ENCODE peak calls at places on chromosomes 13 and 19, in five cellular contexts. One of them, this sample, is unnamed.

GRCh38 chr13:92590503-92590908 is 636.1 kb upstream of the GPC6 start:
- DNase-seq in anterior cingulate cortex: no peak
- DNase-seq in B cell: no peak
- DNase-seq in stimulated activated CD8-positive, alpha-beta memory T cell treated with anti-CD3 and anti-CD28 coated beads, Interleukin-12 subunit alpha, Interleukin-12 subunit beta, amount 100 ng/mL, for 4 hours: no peak
- DNase-seq in brain microvascular endothelial cell: peak; percentile 83
- DNase-seq in this sample: no peak

GRCh38 chr19:20078696-20079095 is 896 bp downstream of the ZNF90 start:
- DNase-seq in stimulated activated CD8-positive, alpha-beta memory T cell treated with anti-CD3 and anti-CD28 coated beads, Interleukin-12 subunit alpha, Interleukin-12 subunit beta, amount 100 ng/mL, for 4 hours: no peak
- DNase-seq in anterior cingulate cortex: no peak
- DNase-seq in B cell: no peak
- DNase-seq in brain microvascular endothelial cell: peak; percentile 18
- DNase-seq in this sample: no peak

GRCh38 chr19:51546650-51547396 is 15.4 kb upstream of the SIGLEC6 start:
- DNase-seq in B cell: no peak
- DNase-seq in anterior cingulate cortex: no peak
- DNase-seq in brain microvascular endothelial cell: peak; percentile 90
- DNase-seq in stimulated activated CD8-positive, alpha-beta memory T cell treated with anti-CD3 and anti-CD28 coated beads, Interleukin-12 subunit alpha, Interleukin-12 subunit beta, amount 100 ng/mL, for 4 hours: no peak
- DNase-seq in this sample: peak; percentile 93

GRCh38 chr13:36074659-36075058 is 56.5 kb downstream of the DCLK1 start:
- DNase-seq in anterior cingulate cortex: no peak
- DNase-seq in B cell: no peak
- DNase-seq in brain microvascular endothelial cell: no peak
- DNase-seq in stimulated activated CD8-positive, alpha-beta memory T cell treated with anti-CD3 and anti-CD28 coated beads, Interleukin-12 subunit alpha, Interleukin-12 subunit beta, amount 100 ng/mL, for 4 hours: no peak
- DNase-seq in this sample: no peak

GRCh38 chr19:36169084-36169760 is 17.0 kb upstream of the COX7A1 start:
- DNase-seq in anterior cingulate cortex: no peak
- DNase-seq in brain microvascular endothelial cell: no peak
- DNase-seq in B cell: no peak
- DNase-seq in stimulated activated CD8-positive, alpha-beta memory T cell treated with anti-CD3 and anti-CD28 coated beads, Interleukin-12 subunit alpha, Interleukin-12 subunit beta, amount 100 ng/mL, for 4 hours: no peak
- DNase-seq in this sample: peak; percentile 73

GRCh38 chr19:24033962-24034342 is 53.0 kb upstream of the ZNF254 start:
- DNase-seq in brain microvascular endothelial cell: peak; percentile 70
- DNase-seq in stimulated activated CD8-positive, alpha-beta memory T cell treated with anti-CD3 and anti-CD28 coated beads, Interleukin-12 subunit alpha, Interleukin-12 subunit beta, amount 100 ng/mL, for 4 hours: no peak
- DNase-seq in B cell: peak; percentile 26
- DNase-seq in anterior cingulate cortex: no peak
- DNase-seq in this sample: peak; percentile 74

GRCh38 chr13:39051157-39051556 is 12.9 kb downstream of the NHLRC3 start:
- DNase-seq in B cell: no peak
- DNase-seq in stimulated activated CD8-positive, alpha-beta memory T cell treated with anti-CD3 and anti-CD28 coated beads, Interleukin-12 subunit alpha, Interleukin-12 subunit beta, amount 100 ng/mL, for 4 hours: no peak
- DNase-seq in anterior cingulate cortex: no peak
- DNase-seq in brain microvascular endothelial cell: no peak
- DNase-seq in this sample: peak; percentile 18

GRCh38 chr19:16397791-16398529 is 73.3 kb downstream of the KLF2 start:
- DNase-seq in anterior cingulate cortex: no peak
- DNase-seq in stimulated activated CD8-positive, alpha-beta memory T cell treated with anti-CD3 and anti-CD28 coated beads, Interleukin-12 subunit alpha, Interleukin-12 subunit beta, amount 100 ng/mL, for 4 hours: no peak
- DNase-seq in brain microvascular endothelial cell: no peak
- DNase-seq in B cell: no peak
- DNase-seq in this sample: peak; percentile 74

GRCh38 chr13:104987621-104988020 is 1547.8 kb downstream of the EFNB2 start:
- DNase-seq in brain microvascular endothelial cell: no peak
- DNase-seq in B cell: no peak
- DNase-seq in anterior cingulate cortex: no peak
- DNase-seq in stimulated activated CD8-positive, alpha-beta memory T cell treated with anti-CD3 and anti-CD28 coated beads, Interleukin-12 subunit alpha, Interleukin-12 subunit beta, amount 100 ng/mL, for 4 hours: no peak
- DNase-seq in this sample: peak; percentile 81

GRCh38 chr13:104163866-104164630 is 1097.8 kb upstream of the SLC10A2 start:
- DNase-seq in brain microvascular endothelial cell: no peak
- DNase-seq in anterior cingulate cortex: no peak
- DNase-seq in B cell: no peak
- DNase-seq in stimulated activated CD8-positive, alpha-beta memory T cell treated with anti-CD3 and anti-CD28 coated beads, Interleukin-12 subunit alpha, Interleukin-12 subunit beta, amount 100 ng/mL, for 4 hours: no peak
- DNase-seq in this sample: no peak

GRCh38 chr13:109669956-109670355 is 116.4 kb downstream of the IRS2 start:
- DNase-seq in stimulated activated CD8-positive, alpha-beta memory T cell treated with anti-CD3 and anti-CD28 coated beads, Interleukin-12 subunit alpha, Interleukin-12 subunit beta, amount 100 ng/mL, for 4 hours: no peak
- DNase-seq in brain microvascular endothelial cell: no peak
- DNase-seq in B cell: no peak
- DNase-seq in anterior cingulate cortex: no peak
- DNase-seq in this sample: no peak

GRCh38 chr13:66138172-66138811 is 1091.8 kb downstream of the PCDH9 start:
- DNase-seq in brain microvascular endothelial cell: no peak
- DNase-seq in anterior cingulate cortex: no peak
- DNase-seq in B cell: peak; percentile 35
- DNase-seq in stimulated activated CD8-positive, alpha-beta memory T cell treated with anti-CD3 and anti-CD28 coated beads, Interleukin-12 subunit alpha, Interleukin-12 subunit beta, amount 100 ng/mL, for 4 hours: no peak
- DNase-seq in this sample: no peak

GRCh38 chr19:13902993-13903555 is 2.8 kb downstream of the BRME1 start:
- DNase-seq in stimulated activated CD8-positive, alpha-beta memory T cell treated with anti-CD3 and anti-CD28 coated beads, Interleukin-12 subunit alpha, Interleukin-12 subunit beta, amount 100 ng/mL, for 4 hours: no peak
- DNase-seq in brain microvascular endothelial cell: no peak
- DNase-seq in anterior cingulate cortex: no peak
- DNase-seq in B cell: no peak
- DNase-seq in this sample: peak; percentile 32

GRCh38 chr13:97434417-97435296 is 688 bp downstream of the RAP2A start:
- DNase-seq in B cell: peak; percentile 33
- DNase-seq in stimulated activated CD8-positive, alpha-beta memory T cell treated with anti-CD3 and anti-CD28 coated beads, Interleukin-12 subunit alpha, Interleukin-12 subunit beta, amount 100 ng/mL, for 4 hours: no peak
- DNase-seq in brain microvascular endothelial cell: peak; percentile 34
- DNase-seq in anterior cingulate cortex: peak; percentile 71
- DNase-seq in this sample: peak; percentile 40

GRCh38 chr19:50959731-50960500 is 7.1 kb upstream of the KLK5 start:
- DNase-seq in brain microvascular endothelial cell: no peak
- DNase-seq in anterior cingulate cortex: no peak
- DNase-seq in B cell: no peak
- DNase-seq in stimulated activated CD8-positive, alpha-beta memory T cell treated with anti-CD3 and anti-CD28 coated beads, Interleukin-12 subunit alpha, Interleukin-12 subunit beta, amount 100 ng/mL, for 4 hours: no peak
- DNase-seq in this sample: no peak

GRCh38 chr13:27024062-27024461 is 147.5 kb downstream of the USP12 start:
- DNase-seq in anterior cingulate cortex: no peak
- DNase-seq in stimulated activated CD8-positive, alpha-beta memory T cell treated with anti-CD3 and anti-CD28 coated beads, Interleukin-12 subunit alpha, Interleukin-12 subunit beta, amount 100 ng/mL, for 4 hours: no peak
- DNase-seq in brain microvascular endothelial cell: no peak
- DNase-seq in B cell: no peak
- DNase-seq in this sample: no peak

GRCh38 chr19:44745386-44745831 is 3.1 kb upstream of the BCL3 start:
- DNase-seq in brain microvascular endothelial cell: no peak
- DNase-seq in B cell: peak; percentile 13
- DNase-seq in anterior cingulate cortex: no peak
- DNase-seq in stimulated activated CD8-positive, alpha-beta memory T cell treated with anti-CD3 and anti-CD28 coated beads, Interleukin-12 subunit alpha, Interleukin-12 subunit beta, amount 100 ng/mL, for 4 hours: no peak
- DNase-seq in this sample: no peak

GRCh38 chr19:31545766-31546165 is 196.5 kb upstream of the TSHZ3 start:
- DNase-seq in B cell: no peak
- DNase-seq in brain microvascular endothelial cell: no peak
- DNase-seq in stimulated activated CD8-positive, alpha-beta memory T cell treated with anti-CD3 and anti-CD28 coated beads, Interleukin-12 subunit alpha, Interleukin-12 subunit beta, amount 100 ng/mL, for 4 hours: no peak
- DNase-seq in anterior cingulate cortex: no peak
- DNase-seq in this sample: no peak

GRCh38 chr13:52954838-52955237 is 73.8 kb upstream of the OLFM4 start:
- DNase-seq in anterior cingulate cortex: no peak
- DNase-seq in stimulated activated CD8-positive, alpha-beta memory T cell treated with anti-CD3 and anti-CD28 coated beads, Interleukin-12 subunit alpha, Interleukin-12 subunit beta, amount 100 ng/mL, for 4 hours: no peak
- DNase-seq in B cell: no peak
- DNase-seq in brain microvascular endothelial cell: no peak
- DNase-seq in this sample: no peak

GRCh38 chr13:24165746-24166145 is 5.2 kb downstream of the SPATA13 start:
- DNase-seq in B cell: no peak
- DNase-seq in stimulated activated CD8-positive, alpha-beta memory T cell treated with anti-CD3 and anti-CD28 coated beads, Interleukin-12 subunit alpha, Interleukin-12 subunit beta, amount 100 ng/mL, for 4 hours: no peak
- DNase-seq in brain microvascular endothelial cell: peak; percentile 13
- DNase-seq in anterior cingulate cortex: no peak
- DNase-seq in this sample: no peak

GRCh38 chr13:26459276-26460131 is 98.0 kb upstream of the WASF3 start:
- DNase-seq in stimulated activated CD8-positive, alpha-beta memory T cell treated with anti-CD3 and anti-CD28 coated beads, Interleukin-12 subunit alpha, Interleukin-12 subunit beta, amount 100 ng/mL, for 4 hours: no peak
- DNase-seq in brain microvascular endothelial cell: no peak
- DNase-seq in B cell: no peak
- DNase-seq in anterior cingulate cortex: no peak
- DNase-seq in this sample: no peak

GRCh38 chr13:114015608-114016295 is 41.9 kb upstream of the C13orf46 start:
- DNase-seq in B cell: no peak
- DNase-seq in anterior cingulate cortex: no peak
- DNase-seq in brain microvascular endothelial cell: no peak
- DNase-seq in stimulated activated CD8-positive, alpha-beta memory T cell treated with anti-CD3 and anti-CD28 coated beads, Interleukin-12 subunit alpha, Interleukin-12 subunit beta, amount 100 ng/mL, for 4 hours: no peak
- DNase-seq in this sample: no peak

GRCh38 chr13:28530729-28531194 is 35.8 kb upstream of the FLT1 start:
- DNase-seq in anterior cingulate cortex: no peak
- DNase-seq in stimulated activated CD8-positive, alpha-beta memory T cell treated with anti-CD3 and anti-CD28 coated beads, Interleukin-12 subunit alpha, Interleukin-12 subunit beta, amount 100 ng/mL, for 4 hours: no peak
- DNase-seq in B cell: peak; percentile 48
- DNase-seq in brain microvascular endothelial cell: no peak
- DNase-seq in this sample: no peak

GRCh38 chr19:39098365-39099269 is 14.4 kb downstream of the ACP7 start:
- DNase-seq in stimulated activated CD8-positive, alpha-beta memory T cell treated with anti-CD3 and anti-CD28 coated beads, Interleukin-12 subunit alpha, Interleukin-12 subunit beta, amount 100 ng/mL, for 4 hours: no peak
- DNase-seq in B cell: peak; percentile 21
- DNase-seq in brain microvascular endothelial cell: no peak
- DNase-seq in anterior cingulate cortex: no peak
- DNase-seq in this sample: no peak

GRCh38 chr19:55660991-55661390 is 6.2 kb downstream of the U2AF2 start:
- DNase-seq in B cell: no peak
- DNase-seq in brain microvascular endothelial cell: no peak
- DNase-seq in stimulated activated CD8-positive, alpha-beta memory T cell treated with anti-CD3 and anti-CD28 coated beads, Interleukin-12 subunit alpha, Interleukin-12 subunit beta, amount 100 ng/mL, for 4 hours: no peak
- DNase-seq in anterior cingulate cortex: no peak
- DNase-seq in this sample: no peak

GRCh38 chr19:831407-832369 is 4.1 kb downstream of the AZU1 start:
- DNase-seq in stimulated activated CD8-positive, alpha-beta memory T cell treated with anti-CD3 and anti-CD28 coated beads, Interleukin-12 subunit alpha, Interleukin-12 subunit beta, amount 100 ng/mL, for 4 hours: no peak
- DNase-seq in anterior cingulate cortex: no peak
- DNase-seq in brain microvascular endothelial cell: no peak
- DNase-seq in B cell: no peak
- DNase-seq in this sample: no peak

GRCh38 chr13:30619731-30620130 is 2.0 kb downstream of the USPL1 start:
- DNase-seq in brain microvascular endothelial cell: no peak
- DNase-seq in B cell: no peak
- DNase-seq in anterior cingulate cortex: no peak
- DNase-seq in stimulated activated CD8-positive, alpha-beta memory T cell treated with anti-CD3 and anti-CD28 coated beads, Interleukin-12 subunit alpha, Interleukin-12 subunit beta, amount 100 ng/mL, for 4 hours: no peak
- DNase-seq in this sample: peak; percentile 5

GRCh38 chr13:58919551-58919950 is 1244.2 kb downstream of the DIAPH3 start:
- DNase-seq in anterior cingulate cortex: no peak
- DNase-seq in stimulated activated CD8-positive, alpha-beta memory T cell treated with anti-CD3 and anti-CD28 coated beads, Interleukin-12 subunit alpha, Interleukin-12 subunit beta, amount 100 ng/mL, for 4 hours: no peak
- DNase-seq in B cell: no peak
- DNase-seq in brain microvascular endothelial cell: no peak
- DNase-seq in this sample: no peak

GRCh38 chr19:41928221-41928683 is at the start of gene ERFL:
- DNase-seq in brain microvascular endothelial cell: no peak
- DNase-seq in anterior cingulate cortex: no peak
- DNase-seq in B cell: peak; percentile 76
- DNase-seq in stimulated activated CD8-positive, alpha-beta memory T cell treated with anti-CD3 and anti-CD28 coated beads, Interleukin-12 subunit alpha, Interleukin-12 subunit beta, amount 100 ng/mL, for 4 hours: peak; percentile 33
- DNase-seq in this sample: peak; percentile 21